ENCODE peak calls at places on chromosomes 2 and 18, in eight cellular contexts. M is lower leg skin, X is fibroblast of mammary gland, O is upper lobe of right lung, R is astrocyte, V is LNCaP clone FGC, L is astrocyte of the spinal cord, J is choroid plexus epithelial cell. C is an unnamed sample.

GRCh38 chr2:199302851-199303250 is 154.9 kb downstream of the SATB2 start:
- DNase-seq in M (no peak), X (peak; percentile 21), O (no peak), R (peak; percentile 81), V (no peak), L (peak; percentile 46), J (peak; percentile 37), C (no peak)

GRCh38 chr2:217937446-217937845 is 65.3 kb downstream of the TNS1 start:
- DNase-seq in M (no peak), X (no peak), O (peak; percentile 57), R (no peak), V (no peak), L (no peak), J (no peak), C (peak; percentile 64)

GRCh38 chr2:177282101-177282573 is 17.6 kb upstream of the NFE2L2 start:
- DNase-seq in M (no peak), X (peak; percentile 34), O (no peak), R (no peak), V (no peak), L (peak; percentile 58), J (peak; percentile 68), C (no peak)

GRCh38 chr2:12675352-12675795 is 41.4 kb upstream of the TRIB2 start:
- DNase-seq in M (no peak), X (peak; percentile 36), O (no peak), R (peak; percentile 72), V (no peak), L (peak; percentile 13), J (peak; percentile 57), C (no peak)

GRCh38 chr2:71783815-71784214 is 330.5 kb downstream of the DYSF start:
- DNase-seq in M (peak; percentile 10), X (no peak), O (no peak), R (no peak), V (no peak), L (no peak), J (no peak), C (no peak)

GRCh38 chr2:168254158-168254935 is 7.0 kb upstream of the STK39 start:
- DNase-seq in M (no peak), X (no peak), O (no peak), R (no peak), V (no peak), L (no peak), J (peak; percentile 38), C (no peak)

GRCh38 chr2:168091986-168092385 is 155.4 kb downstream of the STK39 start:
- DNase-seq in M (no peak), X (no peak), O (no peak), R (no peak), V (no peak), L (no peak), J (no peak), C (no peak)

GRCh38 chr2:212448698-212449097 is 89.9 kb downstream of the ERBB4 start:
- DNase-seq in M (no peak), X (no peak), O (no peak), R (peak; percentile 56), V (no peak), L (peak; percentile 24), J (no peak), C (no peak)

GRCh38 chr2:16665746-16666452 is at the start of gene CYRIA:
- DNase-seq in M (no peak), X (no peak), O (peak; percentile 85), R (no peak), V (no peak), L (peak; percentile 35), J (peak; percentile 32), C (peak; percentile 69)

GRCh38 chr2:104862061-104862941 is 8.4 kb downstream of the POU3F3 start:
- DNase-seq in M (no peak), X (peak; percentile 36), O (no peak), R (peak; percentile 70), V (no peak), L (peak; percentile 76), J (no peak), C (no peak)

GRCh38 chr2:230230087-230230486 is 4.6 kb downstream of the SP140 start:
- DNase-seq in M (no peak), X (peak; percentile 70), O (no peak), R (peak; percentile 93), V (no peak), L (peak; percentile 85), J (peak; percentile 93), C (no peak)

GRCh38 chr2:239873656-239874635 is 151.2 kb downstream of the NDUFA10 start:
- DNase-seq in M (no peak), X (no peak), O (peak; percentile 38), R (no peak), V (no peak), L (no peak), J (no peak), C (no peak)

GRCh38 chr18:73235491-73235890 is 367.7 kb upstream of the NETO1 start:
- DNase-seq in M (no peak), X (peak; percentile 93), O (no peak), R (peak; percentile 97), V (no peak), L (peak; percentile 96), J (peak; percentile 89), C (no peak)

GRCh38 chr18:8140841-8141501 is 468.3 kb upstream of the RAB12 start:
- DNase-seq in M (peak; percentile 28), X (peak; percentile 99), O (no peak), R (peak; percentile 55), V (no peak), L (peak; percentile 69), J (peak; percentile 83), C (peak; percentile 88)

GRCh38 chr18:34809697-34810096 is 99.6 kb downstream of the DTNA start:
- DNase-seq in M (peak; percentile 38), X (peak; percentile 70), O (no peak), R (no peak), V (no peak), L (peak; percentile 32), J (peak; percentile 64), C (peak; percentile 58)

GRCh38 chr2:179272406-179273192 is 8.0 kb upstream of the SESTD1 start:
- DNase-seq in M (no peak), X (peak; percentile 92), O (no peak), R (peak; percentile 27), V (peak; percentile 63), L (peak; percentile 68), J (peak; percentile 89), C (no peak)

DNA sequence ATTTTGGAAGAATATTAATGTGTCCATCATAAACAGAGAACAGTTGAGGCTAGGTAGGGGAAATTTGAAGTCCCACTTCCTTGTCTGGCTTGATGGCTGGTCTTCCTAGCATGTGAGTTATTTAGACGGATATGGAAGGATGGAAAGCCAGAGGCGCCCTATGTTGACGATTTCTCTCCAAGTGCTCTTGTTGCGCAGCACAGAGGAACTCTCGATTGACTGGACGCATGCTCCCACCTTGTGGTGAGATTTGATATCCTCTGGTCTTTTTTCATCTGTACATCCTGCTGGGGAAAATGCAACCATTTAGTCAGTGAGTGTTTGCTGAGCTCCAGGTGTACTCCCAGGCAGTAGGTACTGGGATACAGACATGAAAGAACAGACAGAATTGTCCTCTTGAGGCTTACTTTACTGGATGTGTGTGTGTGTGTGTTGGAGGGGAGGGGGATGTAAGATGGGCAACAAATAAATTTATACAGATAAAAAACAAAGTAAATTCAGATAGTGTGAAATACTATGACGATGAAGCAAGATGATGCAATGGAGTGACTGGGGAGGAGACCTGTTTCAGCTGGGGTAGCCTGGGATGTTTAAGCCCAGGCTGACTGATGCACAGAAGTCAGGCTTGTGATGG is 137.2 kb downstream of the TRIM43 start:
- DNase-seq in M (peak; percentile 77), X (peak; percentile 89), O (no peak), R (peak; percentile 67), V (peak; percentile 67), L (peak; percentile 89), J (peak; percentile 95), C (peak; percentile 72)
- TF ChIP-seq CTCF in M (no peak), X (peak; percentile 65), O (peak; percentile 61), R (peak; percentile 61), V (peak; percentile 71), L (peak; percentile 56), J (peak; percentile 79), C (peak; percentile 88)

GRCh38 chr2:191234456-191234855 is 10.7 kb upstream of the MYO1B start:
- DNase-seq in M (no peak), X (no peak), O (no peak), R (no peak), V (no peak), L (no peak), J (no peak), C (no peak)

GRCh38 chr2:191228861-191229260 is 16.3 kb upstream of the MYO1B start:
- DNase-seq in M (peak; percentile 85), X (no peak), O (no peak), R (no peak), V (no peak), L (no peak), J (no peak), C (no peak)

GRCh38 chr2:191230174-191230573 is 15.0 kb upstream of the MYO1B start:
- DNase-seq in M (no peak), X (peak; percentile 96), O (no peak), R (peak; percentile 98), V (no peak), L (peak; percentile 96), J (peak; percentile 92), C (no peak)

GRCh38 chr2:191233533-191233932 is 11.7 kb upstream of the MYO1B start:
- DNase-seq in M (no peak), X (no peak), O (no peak), R (no peak), V (no peak), L (no peak), J (no peak), C (no peak)

GRCh38 chr2:191231995-191232394 is 13.2 kb upstream of the MYO1B start:
- DNase-seq in M (no peak), X (peak; percentile 84), O (no peak), R (no peak), V (no peak), L (peak; percentile 56), J (peak; percentile 74), C (no peak)
- TF ChIP-seq CTCF in M (no peak), X (peak; percentile 74), O (peak; percentile 53), R (peak; percentile 45), V (peak; percentile 61), L (peak; percentile 58), J (peak; percentile 67), C (peak; percentile 22)

DNA sequence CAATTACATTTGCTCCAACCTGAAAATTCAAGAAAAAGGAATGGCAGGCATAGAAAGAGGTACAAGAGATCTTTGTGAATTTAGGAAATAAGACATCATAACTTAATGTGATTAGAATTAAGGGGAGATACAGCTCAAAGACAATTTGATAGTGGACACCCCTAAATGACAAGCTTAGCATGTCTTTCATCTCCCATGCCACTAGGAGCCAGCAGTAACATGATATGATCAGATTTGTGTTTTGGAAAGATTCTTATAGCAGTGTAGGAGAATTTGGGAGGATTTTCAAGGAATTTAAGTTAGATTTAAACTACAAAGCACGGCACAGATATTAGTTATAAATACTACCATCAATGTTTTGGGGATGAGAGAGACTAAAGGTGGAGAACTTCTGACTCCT is 340.8 kb downstream of the RDH14 start:
- DNase-seq in M (no peak), X (peak; percentile 5), O (no peak), R (no peak), V (no peak), L (no peak), J (peak; percentile 48), C (no peak)
- TF ChIP-seq CTCF in M (no peak), X (peak; percentile 25), O (no peak), R (peak; percentile 13), V (peak; percentile 25), L (peak; percentile 30), J (peak; percentile 65), C (no peak)

DNA sequence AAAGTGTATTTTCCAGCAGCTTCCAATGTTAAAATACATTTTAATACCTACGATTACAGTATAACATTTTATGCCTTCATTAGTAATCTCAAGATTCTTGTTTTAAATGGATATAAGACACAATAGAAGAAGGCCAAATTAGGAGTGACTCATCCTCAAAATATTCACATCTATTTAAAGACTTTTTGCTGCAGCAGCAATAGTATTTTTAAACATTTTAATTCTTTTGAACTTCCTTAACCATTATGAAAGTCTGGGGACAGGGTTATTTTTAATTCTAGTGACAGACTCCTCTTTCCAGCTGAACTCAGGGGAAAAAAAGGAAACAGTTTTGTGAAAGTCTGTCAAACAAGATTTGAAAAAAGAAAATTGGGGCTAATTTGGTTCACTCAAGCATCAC is 541.7 kb downstream of the NUP35 start:
- DNase-seq in M (no peak), X (peak; percentile 25), O (no peak), R (peak; percentile 61), V (no peak), L (peak; percentile 67), J (peak; percentile 10), C (no peak)
- TF ChIP-seq CTCF in M (no peak), X (no peak), O (no peak), R (no peak), V (no peak), L (no peak), J (no peak), C (no peak)